ENCODE peak calls at places on chromosomes 5 and 9, in five cellular contexts. Y is Peyer's patch, J is spleen, D is sigmoid colon, F is ovary. N is an unnamed sample.
A peak's percentile ranks its signal among the peaks of the same experiment; 100 is the strongest.

GRCh38 chr5:158832096-158832495 is 267.6 kb downstream of the EBF1 start:
- DNase-seq in J (no peak), Y (no peak), F (no peak), D (no peak), N (no peak)

GRCh38 chr5:79561525-79561893 is 47.6 kb upstream of the HOMER1 start:
- DNase-seq in F (no peak), Y (no peak), D (no peak), J (no peak), N (no peak)

GRCh38 chr9:130426883-130427282 is 17.9 kb upstream of the ASS1 start:
- DNase-seq in F (no peak), D (no peak), Y (peak; percentile 75), J (no peak), N (peak; percentile 53)

GRCh38 chr9:134689320-134690181 is 47.9 kb downstream of the COL5A1 start:
- DNase-seq in Y (peak; percentile 67), J (peak; percentile 84), F (peak; percentile 81), D (peak; percentile 91), N (peak; percentile 68)

GRCh38 chr9:71762900-71763653 is 5.2 kb downstream of the CEMIP2 start:
- DNase-seq in J (no peak), Y (no peak), F (no peak), D (no peak), N (no peak)

GRCh38 chr9:81705578-81705977 is 16.2 kb upstream of the TLE1 start:
- DNase-seq in F (no peak), J (no peak), Y (no peak), D (no peak), N (no peak)

GRCh38 chr9:83299556-83299955 is 236.6 kb upstream of the RASEF start:
- DNase-seq in F (no peak), J (no peak), Y (no peak), D (no peak), N (no peak)

GRCh38 chr9:31304576-31304975 is 1079.9 kb upstream of the ACO1 start:
- DNase-seq in D (no peak), F (no peak), Y (no peak), J (no peak), N (no peak)

GRCh38 chr5:111135406-111135805 is 43.3 kb downstream of the WDR36 start:
- DNase-seq in D (no peak), F (no peak), J (no peak), Y (no peak), N (no peak)

GRCh38 chr5:107705390-107706014 is 34.8 kb upstream of the EFNA5 start:
- DNase-seq in Y (no peak), D (no peak), F (no peak), J (no peak), N (no peak)

GRCh38 chr9:116700882-116701836 is 14.1 kb downstream of the TRIM32 start:
- DNase-seq in Y (no peak), F (no peak), D (no peak), J (no peak), N (no peak)

GRCh38 chr5:152092580-152092979 is 167.9 kb upstream of the GLRA1 start:
- DNase-seq in F (no peak), J (no peak), Y (no peak), D (no peak), N (no peak)

DNA sequence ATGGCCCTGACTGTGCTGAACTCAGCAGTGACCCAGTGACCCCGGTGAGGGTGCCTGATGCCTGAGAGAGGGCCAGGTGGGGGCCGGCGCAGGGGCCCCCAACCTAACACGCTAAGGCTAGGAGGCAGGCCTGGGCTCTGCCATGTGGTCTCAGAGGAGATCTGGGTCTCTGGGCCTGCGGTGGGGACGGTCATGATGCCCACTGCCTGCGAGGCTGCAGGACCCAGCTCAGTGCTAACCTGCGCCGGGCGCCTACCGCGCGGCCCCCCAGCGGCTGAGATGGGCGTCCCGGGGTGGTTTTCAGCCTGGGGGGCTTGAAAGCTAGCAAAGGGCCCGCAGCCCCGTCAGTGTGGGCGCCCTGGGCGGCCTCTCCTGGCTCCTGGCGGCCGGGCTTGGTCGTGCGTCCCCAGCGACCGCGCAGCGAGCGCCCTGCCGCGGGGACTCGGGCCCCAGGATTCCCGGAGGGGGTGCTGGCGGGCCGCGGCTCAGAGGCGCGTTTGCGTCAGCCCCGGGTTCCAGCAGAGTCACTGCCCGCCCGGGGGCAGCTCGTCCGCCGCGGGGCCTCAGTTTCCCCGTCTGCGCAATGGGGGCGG is 2.5 kb downstream of the EGFL7 start:
- DNase-seq in Y (no peak), J (no peak), D (no peak), F (no peak), N (no peak)
- H3K4me3 ChIP-seq in Y (peak overlapping the region; percentile 30), J (peak overlapping the region; percentile 81), D (peak overlapping the region; percentile 50), F (peak overlapping the region; percentile 19), N (peak overlapping the region; percentile 21)

GRCh38 chr5:2284678-2285077 is 402.0 kb upstream of the IRX4 start:
- DNase-seq in J (no peak), Y (no peak), D (peak; percentile 22), F (no peak), N (no peak)
- H3K9me3 ChIP-seq in J (no peaks in the 10 kb centered on the region), Y (no peaks in the 10 kb centered on the region), D (no peaks in the 10 kb centered on the region), F (no peaks in the 10 kb centered on the region), N (no peaks in the 10 kb centered on the region)

GRCh38 chr5:1763548-1763911 is 36.1 kb downstream of the MRPL36 start:
- DNase-seq in Y (peak; percentile 53), J (peak; percentile 67), F (peak; percentile 49), D (peak; percentile 60), N (peak; percentile 31)
- TF ChIP-seq POLR2A in Y (no peak), J (no peak), F (no peak), D (no peak), N (no peak)

DNA sequence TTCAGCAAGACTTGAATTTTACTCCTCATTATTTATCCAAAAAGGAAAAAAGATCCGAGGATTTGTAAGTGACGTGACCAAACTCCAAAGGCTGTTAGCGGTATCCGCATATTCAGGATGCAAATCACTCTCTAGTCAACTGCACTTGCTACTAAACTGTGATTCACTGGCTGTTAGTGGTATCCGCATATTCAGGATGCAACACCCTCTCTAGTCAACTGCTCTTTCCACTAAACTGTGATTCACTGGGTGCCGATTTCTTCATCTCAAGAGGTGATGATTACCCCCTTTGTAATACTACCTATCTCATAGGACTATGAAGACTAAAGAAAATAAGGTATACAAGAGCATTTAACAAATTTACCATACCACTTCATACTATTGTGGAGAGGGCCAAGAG is 5.7 kb downstream of the MAPKAP1 start:
- DNase-seq in D (no peak), F (no peak), J (no peak), Y (no peak), N (no peak)
- H3K4me3 ChIP-seq in D (no peak overlapping the region), F (no peak overlapping the region), J (no peak overlapping the region), Y (no peak overlapping the region), N (no peak overlapping the region)